ENCODE peak calls at places on chromosomes 2 and 18, in four cellular contexts. One of them, this sample, is unnamed.

GRCh38 chr2:210309546-210310233 is 5.3 kb downstream of the MYL1 start:
- DNase-seq in GM12878: no peak
- DNase-seq in SK-N-SH: no peak
- DNase-seq in HepG2: no peak
- DNase-seq in this sample: no peak

GRCh38 chr2:189379287-189379630 is 62.0 kb upstream of the WDR75 start:
- DNase-seq in GM12878: no peak
- DNase-seq in SK-N-SH: no peak
- DNase-seq in HepG2: no peak
- DNase-seq in this sample: peak

GRCh38 chr2:230077851-230078547 is 9.3 kb upstream of the SLC16A14 start:
- DNase-seq in GM12878: no peak
- DNase-seq in SK-N-SH: no peak
- DNase-seq in HepG2: no peak
- DNase-seq in this sample: no peak

GRCh38 chr2:128537646-128538045 is 219.0 kb upstream of the HS6ST1 start:
- DNase-seq in GM12878: no peak
- DNase-seq in SK-N-SH: no peak
- DNase-seq in HepG2: no peak
- DNase-seq in this sample: no peak

GRCh38 chr2:232658217-232658785 is 24.9 kb downstream of the EFHD1 start:
- DNase-seq in GM12878: no peak
- DNase-seq in SK-N-SH: no peak
- DNase-seq in HepG2: no peak
- DNase-seq in this sample: peak

GRCh38 chr2:103132536-103133217 is 370.8 kb downstream of the TMEM182 start:
- DNase-seq in GM12878: no peak
- DNase-seq in SK-N-SH: no peak
- DNase-seq in HepG2: no peak
- DNase-seq in this sample: no peak

GRCh38 chr18:54958711-54959625 is at the start of gene CCDC68:
- DNase-seq in GM12878: no peak
- DNase-seq in SK-N-SH: no peak
- DNase-seq in HepG2: peak
- DNase-seq in this sample: peak

GRCh38 chr2:200172944-200173481 is 133.5 kb upstream of the SPATS2L start:
- DNase-seq in GM12878: no peak
- DNase-seq in SK-N-SH: no peak
- DNase-seq in HepG2: no peak
- DNase-seq in this sample: no peak

GRCh38 chr18:24118750-24119577 is 19.9 kb upstream of the CABYR start:
- DNase-seq in GM12878: peak
- DNase-seq in SK-N-SH: peak
- DNase-seq in HepG2: peak
- DNase-seq in this sample: peak

GRCh38 chr2:107772380-107772779 is 54.3 kb upstream of the RGPD4 start:
- DNase-seq in GM12878: no peak
- DNase-seq in SK-N-SH: no peak
- DNase-seq in HepG2: no peak
- DNase-seq in this sample: no peak

GRCh38 chr2:57902578-57902977 is 144.0 kb upstream of the VRK2 start:
- DNase-seq in GM12878: no peak
- DNase-seq in SK-N-SH: no peak
- DNase-seq in HepG2: no peak
- DNase-seq in this sample: no peak

GRCh38 chr2:231648579-231649174 is 56.0 kb downstream of the TEX44 start:
- DNase-seq in GM12878: no peak
- DNase-seq in SK-N-SH: peak
- DNase-seq in HepG2: peak
- DNase-seq in this sample: peak

GRCh38 chr2:172472441-172473051 is 45.2 kb downstream of the ITGA6 start:
- DNase-seq in GM12878: no peak
- DNase-seq in SK-N-SH: no peak
- DNase-seq in HepG2: no peak
- DNase-seq in this sample: no peak

GRCh38 chr2:32812316-32812715 is 134.4 kb upstream of the LTBP1 start:
- DNase-seq in GM12878: no peak
- DNase-seq in SK-N-SH: no peak
- DNase-seq in HepG2: no peak
- DNase-seq in this sample: no peak

GRCh38 chr2:176174850-176175728 is 13.4 kb upstream of the HOXD1 start:
- DNase-seq in GM12878: no peak
- DNase-seq in SK-N-SH: no peak
- DNase-seq in HepG2: no peak
- DNase-seq in this sample: no peak

GRCh38 chr2:9582624-9583023 is 27.0 kb upstream of the ADAM17 start:
- DNase-seq in GM12878: no peak
- DNase-seq in SK-N-SH: no peak
- DNase-seq in HepG2: no peak
- DNase-seq in this sample: no peak

GRCh38 chr2:127066942-127067341 is 40.0 kb downstream of the BIN1 start:
- DNase-seq in GM12878: no peak
- DNase-seq in SK-N-SH: no peak
- DNase-seq in HepG2: no peak
- DNase-seq in this sample: no peak

GRCh38 chr2:68435605-68436004 is 31.5 kb downstream of the FBXO48 start:
- DNase-seq in GM12878: no peak
- DNase-seq in SK-N-SH: no peak
- DNase-seq in HepG2: no peak
- DNase-seq in this sample: no peak

GRCh38 chr2:75018162-75018561 is 59.7 kb downstream of the POLE4 start:
- DNase-seq in GM12878: no peak
- DNase-seq in SK-N-SH: no peak
- DNase-seq in HepG2: no peak
- DNase-seq in this sample: no peak

GRCh38 chr2:222568866-222569265 is 87.0 kb downstream of the FARSB start:
- DNase-seq in GM12878: no peak
- DNase-seq in SK-N-SH: no peak
- DNase-seq in HepG2: no peak
- DNase-seq in this sample: no peak

GRCh38 chr2:32942728-32943485 is 3.8 kb upstream of the LTBP1 start:
- DNase-seq in GM12878: no peak
- DNase-seq in SK-N-SH: no peak
- DNase-seq in HepG2: no peak
- DNase-seq in this sample: no peak

GRCh38 chr2:80154231-80154915 is 150.2 kb downstream of the LRRTM1 start:
- DNase-seq in GM12878: no peak
- DNase-seq in SK-N-SH: no peak
- DNase-seq in HepG2: no peak
- DNase-seq in this sample: no peak

GRCh38 chr2:219684721-219685689 is 57.6 kb downstream of the SLC4A3 start:
- DNase-seq in GM12878: peak
- DNase-seq in SK-N-SH: no peak
- DNase-seq in HepG2: peak
- DNase-seq in this sample: no peak

GRCh38 chr2:230842473-230842872 is 22.3 kb upstream of the ITM2C start:
- DNase-seq in GM12878: no peak
- DNase-seq in SK-N-SH: no peak
- DNase-seq in HepG2: no peak
- DNase-seq in this sample: no peak

GRCh38 chr2:181916726-181917377 is 25.3 kb downstream of the ITPRID2 start:
- DNase-seq in GM12878: no peak
- DNase-seq in SK-N-SH: no peak
- DNase-seq in HepG2: no peak
- DNase-seq in this sample: no peak

GRCh38 chr18:79402209-79402576 is 6.5 kb downstream of the NFATC1 start:
- DNase-seq in GM12878: no peak
- DNase-seq in SK-N-SH: no peak
- DNase-seq in HepG2: no peak
- DNase-seq in this sample: no peak

GRCh38 chr18:68177807-68178702 is 536.9 kb downstream of the TMX3 start:
- DNase-seq in GM12878: no peak
- DNase-seq in SK-N-SH: peak
- DNase-seq in HepG2: peak
- DNase-seq in this sample: no peak

GRCh38 chr2:232310189-232310588 is 68.4 kb upstream of the ALPP start:
- DNase-seq in GM12878: no peak
- DNase-seq in SK-N-SH: no peak
- DNase-seq in HepG2: no peak
- DNase-seq in this sample: no peak

GRCh38 chr18:7886436-7886835 is 319.3 kb downstream of the PTPRM start:
- DNase-seq in GM12878: no peak
- DNase-seq in SK-N-SH: no peak
- DNase-seq in HepG2: no peak
- DNase-seq in this sample: no peak

GRCh38 chr2:205685314-205686230 is 3.3 kb downstream of the NRP2 start:
- DNase-seq in GM12878: no peak
- DNase-seq in SK-N-SH: peak
- DNase-seq in HepG2: no peak
- DNase-seq in this sample: peak

GRCh38 chr2:37389395-37389794 is 45.0 kb downstream of the QPCT start:
- DNase-seq in GM12878: no peak
- DNase-seq in SK-N-SH: no peak
- DNase-seq in HepG2: no peak
- DNase-seq in this sample: no peak

GRCh38 chr2:222523783-222524544 is 99.6 kb downstream of the SGPP2 start:
- DNase-seq in GM12878: no peak
- DNase-seq in SK-N-SH: no peak
- DNase-seq in HepG2: no peak
- DNase-seq in this sample: no peak

GRCh38 chr2:239498576-239498975 is 97.8 kb upstream of the HDAC4 start:
- DNase-seq in GM12878: no peak
- DNase-seq in SK-N-SH: no peak
- DNase-seq in HepG2: no peak
- DNase-seq in this sample: no peak

DNA sequence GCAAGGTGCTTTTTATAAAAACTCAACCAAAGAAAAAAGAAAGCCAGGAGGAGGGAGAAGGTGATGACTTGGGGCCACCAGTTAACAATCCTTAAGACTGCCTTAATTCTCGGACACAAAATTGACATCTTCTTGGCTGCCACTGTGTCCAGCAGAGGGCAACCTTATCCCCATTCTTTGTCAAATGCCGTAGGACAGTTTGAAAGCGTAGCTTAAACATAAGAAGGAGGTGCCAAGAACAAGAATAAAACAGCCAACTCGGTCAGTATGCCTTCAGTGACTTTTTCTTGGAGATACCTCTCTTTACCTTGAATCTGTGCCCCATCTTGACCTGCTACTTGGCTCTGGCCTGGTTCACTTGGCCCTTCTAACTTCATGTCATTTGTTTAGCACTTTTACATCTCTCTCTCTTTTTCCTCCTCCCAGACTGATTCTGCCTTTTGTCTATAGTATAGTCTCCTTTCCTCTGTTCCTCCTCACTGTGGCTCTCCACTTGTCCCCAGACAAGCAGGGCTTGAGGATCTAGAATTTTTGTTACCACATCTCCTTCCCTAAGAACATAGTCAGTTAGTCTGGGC is 183.5 kb downstream of the MYO3B start:
- DNase-seq in GM12878: peak
- DNase-seq in SK-N-SH: peak
- DNase-seq in HepG2: peak
- DNase-seq in this sample: peak
- TF ChIP-seq PBX3 in GM12878: no peak
- TF ChIP-seq PBX3 in SK-N-SH: no peak
- TF ChIP-seq PBX3 in HepG2: no peak
- TF ChIP-seq PBX3 in this sample: no peak

DNA sequence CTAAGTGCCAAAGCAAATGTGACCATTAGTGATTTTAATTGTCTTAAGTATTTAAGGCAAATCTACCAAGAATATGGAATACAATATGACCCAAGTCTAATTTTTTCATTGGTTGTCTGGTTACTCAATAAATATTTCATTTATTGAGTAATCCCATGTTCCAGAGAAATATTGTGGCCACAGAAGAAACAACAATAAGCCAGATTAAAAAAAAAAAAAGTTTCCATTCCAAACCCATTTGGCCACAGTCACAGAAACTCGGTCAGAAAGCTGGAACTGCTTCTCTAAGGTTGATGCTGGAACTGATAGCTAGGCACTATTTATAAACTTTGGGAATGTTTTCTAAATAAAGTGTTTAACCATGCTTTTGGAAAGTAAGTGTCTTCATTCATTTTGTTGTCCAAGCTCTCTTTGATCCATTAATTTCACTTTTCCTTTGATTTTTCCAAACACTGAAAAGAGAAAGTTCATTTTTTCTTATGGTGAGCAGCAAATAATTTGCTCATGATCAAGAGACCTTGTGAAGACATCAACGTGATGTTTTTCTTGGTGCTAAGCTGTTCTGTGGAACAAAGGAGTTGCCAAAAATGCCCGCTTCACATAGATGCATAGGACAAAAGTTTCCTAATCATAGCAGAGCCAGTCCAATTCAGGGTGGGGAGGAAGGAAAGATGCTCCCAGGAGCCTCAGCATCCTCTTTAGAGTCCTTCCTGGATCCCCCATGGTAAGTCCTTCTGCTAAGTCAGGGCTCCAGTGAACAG is 72.1 kb upstream of the CCBE1 start:
- DNase-seq in GM12878: no peak
- DNase-seq in SK-N-SH: no peak
- DNase-seq in HepG2: no peak
- DNase-seq in this sample: no peak
- TF ChIP-seq PBX3 in GM12878: no peak
- TF ChIP-seq PBX3 in SK-N-SH: no peak
- TF ChIP-seq PBX3 in HepG2: no peak
- TF ChIP-seq PBX3 in this sample: no peak

DNA sequence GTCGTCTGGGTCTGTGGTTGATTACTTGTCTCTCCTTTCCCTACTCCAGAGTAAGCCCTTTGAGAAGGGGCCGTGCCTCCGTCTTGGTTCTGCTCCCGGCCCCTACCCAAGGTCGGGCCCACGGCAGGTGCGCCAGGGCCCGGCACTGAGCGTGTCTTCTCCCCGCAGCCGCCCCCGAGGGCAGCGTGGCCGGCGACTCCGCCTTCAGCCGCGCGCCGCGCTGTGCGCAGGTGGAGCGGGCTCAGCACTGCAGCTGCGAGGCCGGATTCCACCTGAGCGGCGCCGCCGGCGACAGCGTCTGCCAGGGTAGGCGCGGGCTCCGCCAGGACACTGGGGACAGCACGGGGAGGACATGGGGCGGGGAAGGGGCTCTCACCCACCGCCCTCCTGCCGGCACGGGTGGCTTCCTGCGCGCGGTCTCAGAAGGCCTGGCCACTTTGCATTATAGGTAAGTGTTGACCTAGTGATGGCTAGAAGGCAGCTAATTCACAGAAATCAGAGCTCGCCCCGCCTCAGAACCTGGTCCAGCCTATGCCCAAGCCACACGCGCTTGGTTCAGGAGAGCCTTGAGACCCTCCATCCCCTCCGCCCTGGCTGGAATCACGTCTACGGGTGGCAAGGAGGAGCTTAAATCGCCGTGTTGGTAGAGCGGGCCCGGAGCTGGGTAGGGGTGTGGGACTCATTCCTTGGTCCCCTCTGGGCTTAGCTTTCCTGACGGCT is 43.5 kb downstream of the FBLN7 start:
- DNase-seq in GM12878: no peak
- DNase-seq in SK-N-SH: no peak
- DNase-seq in HepG2: no peak
- DNase-seq in this sample: no peak
- TF ChIP-seq PBX3 in GM12878: no peak
- TF ChIP-seq PBX3 in SK-N-SH: no peak
- TF ChIP-seq PBX3 in HepG2: no peak
- TF ChIP-seq PBX3 in this sample: no peak

DNA sequence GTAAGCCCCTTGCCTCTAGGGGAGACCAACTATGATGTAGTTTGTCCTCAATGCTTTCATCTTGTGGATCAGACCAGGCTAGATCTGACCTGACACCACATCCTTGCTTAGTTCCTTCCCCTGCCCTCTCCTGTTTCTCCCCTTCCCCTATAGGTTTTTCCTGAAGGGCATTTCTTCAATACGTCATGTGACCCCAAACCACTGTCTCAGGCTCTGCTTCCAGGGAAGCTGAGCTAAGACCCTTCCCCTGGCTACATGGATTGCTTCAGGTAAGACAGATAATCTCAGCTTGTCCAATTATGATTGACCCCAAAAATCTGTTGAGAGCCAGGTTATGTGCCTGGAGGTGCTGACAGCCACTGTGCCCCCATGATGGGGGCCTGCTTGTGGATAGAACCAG is 22.6 kb upstream of the TTL start:
- DNase-seq in GM12878: no peak
- DNase-seq in SK-N-SH: no peak
- DNase-seq in HepG2: no peak
- DNase-seq in this sample: no peak
- TF ChIP-seq PBX3 in GM12878: no peak
- TF ChIP-seq PBX3 in SK-N-SH: no peak
- TF ChIP-seq PBX3 in HepG2: no peak
- TF ChIP-seq PBX3 in this sample: no peak